ENCODE peak calls at places on chromosomes 6 and 20, in eight cellular contexts. One of them, this sample, is unnamed. For H3K27me3 and H3K4me1, the result is how much of the 10 kb centered on the place peaks cover.

GRCh38 chr6:105898286-105898685 is 187.8 kb upstream of the PRDM1 start:
- DNase-seq in tibial artery: no peak
- DNase-seq in neuronal stem cell: no peak
- DNase-seq in CD8-positive, alpha-beta T cell: no peak
- DNase-seq in HCT116: no peak
- DNase-seq in cardiac muscle cell: no peak
- DNase-seq in mesendoderm: no peak
- DNase-seq in PC-9: no peak
- DNase-seq in this sample: no peak

GRCh38 chr6:160767019-160767646 is 65.1 kb downstream of the PLG start:
- DNase-seq in CD8-positive, alpha-beta T cell: peak
- DNase-seq in tibial artery: peak
- DNase-seq in HCT116: no peak
- DNase-seq in mesendoderm: peak
- DNase-seq in PC-9: no peak
- DNase-seq in neuronal stem cell: peak
- DNase-seq in cardiac muscle cell: peak
- DNase-seq in this sample: peak

GRCh38 chr6:118377711-118378414 is 170.2 kb upstream of the PLN start:
- DNase-seq in PC-9: no peak
- DNase-seq in HCT116: no peak
- DNase-seq in tibial artery: no peak
- DNase-seq in cardiac muscle cell: no peak
- DNase-seq in CD8-positive, alpha-beta T cell: no peak
- DNase-seq in neuronal stem cell: peak
- DNase-seq in mesendoderm: peak
- DNase-seq in this sample: no peak

GRCh38 chr6:156613996-156614395 is 163.2 kb upstream of the ARID1B start:
- DNase-seq in CD8-positive, alpha-beta T cell: no peak
- DNase-seq in HCT116: no peak
- DNase-seq in neuronal stem cell: no peak
- DNase-seq in PC-9: no peak
- DNase-seq in tibial artery: no peak
- DNase-seq in mesendoderm: no peak
- DNase-seq in cardiac muscle cell: no peak
- DNase-seq in this sample: no peak

GRCh38 chr6:151276112-151276745 is 36.5 kb downstream of the AKAP12 start:
- DNase-seq in HCT116: no peak
- DNase-seq in CD8-positive, alpha-beta T cell: no peak
- DNase-seq in PC-9: no peak
- DNase-seq in tibial artery: no peak
- DNase-seq in neuronal stem cell: no peak
- DNase-seq in cardiac muscle cell: no peak
- DNase-seq in mesendoderm: no peak
- DNase-seq in this sample: peak

GRCh38 chr6:45474376-45474775 is 96.6 kb upstream of the SUPT3H start:
- DNase-seq in mesendoderm: no peak
- DNase-seq in cardiac muscle cell: no peak
- DNase-seq in neuronal stem cell: no peak
- DNase-seq in HCT116: no peak
- DNase-seq in tibial artery: no peak
- DNase-seq in PC-9: no peak
- DNase-seq in CD8-positive, alpha-beta T cell: no peak
- DNase-seq in this sample: no peak

GRCh38 chr6:159686697-159687096 is 6.3 kb downstream of the SOD2 start:
- DNase-seq in CD8-positive, alpha-beta T cell: no peak
- DNase-seq in cardiac muscle cell: no peak
- DNase-seq in tibial artery: no peak
- DNase-seq in mesendoderm: no peak
- DNase-seq in HCT116: no peak
- DNase-seq in neuronal stem cell: no peak
- DNase-seq in PC-9: no peak
- DNase-seq in this sample: no peak

GRCh38 chr6:151722342-151722741 is 85.1 kb upstream of the ESR1 start:
- DNase-seq in neuronal stem cell: no peak
- DNase-seq in cardiac muscle cell: no peak
- DNase-seq in PC-9: no peak
- DNase-seq in mesendoderm: no peak
- DNase-seq in HCT116: no peak
- DNase-seq in tibial artery: no peak
- DNase-seq in CD8-positive, alpha-beta T cell: no peak
- DNase-seq in this sample: no peak

GRCh38 chr6:25311251-25311910 is 32.2 kb downstream of the CARMIL1 start:
- DNase-seq in mesendoderm: peak
- DNase-seq in cardiac muscle cell: no peak
- DNase-seq in HCT116: peak
- DNase-seq in PC-9: peak
- DNase-seq in tibial artery: no peak
- DNase-seq in neuronal stem cell: no peak
- DNase-seq in CD8-positive, alpha-beta T cell: no peak
- DNase-seq in this sample: no peak

GRCh38 chr6:14871196-14871595 is 374.7 kb upstream of the JARID2 start:
- DNase-seq in cardiac muscle cell: no peak
- DNase-seq in tibial artery: no peak
- DNase-seq in neuronal stem cell: no peak
- DNase-seq in PC-9: no peak
- DNase-seq in HCT116: no peak
- DNase-seq in mesendoderm: no peak
- DNase-seq in CD8-positive, alpha-beta T cell: no peak
- DNase-seq in this sample: no peak

GRCh38 chr20:21534453-21534852 is 20.6 kb upstream of the NKX2-2 start:
- DNase-seq in HCT116: no peak
- DNase-seq in neuronal stem cell: no peak
- DNase-seq in CD8-positive, alpha-beta T cell: no peak
- DNase-seq in tibial artery: no peak
- DNase-seq in mesendoderm: no peak
- DNase-seq in PC-9: no peak
- DNase-seq in cardiac muscle cell: no peak
- DNase-seq in this sample: no peak

GRCh38 chr20:21539512-21539911 is 25.6 kb upstream of the NKX2-2 start:
- DNase-seq in cardiac muscle cell: no peak
- DNase-seq in tibial artery: no peak
- DNase-seq in mesendoderm: no peak
- DNase-seq in neuronal stem cell: no peak
- DNase-seq in CD8-positive, alpha-beta T cell: no peak
- DNase-seq in PC-9: no peak
- DNase-seq in HCT116: no peak
- DNase-seq in this sample: no peak
- H3K4me3 ChIP-seq in cardiac muscle cell: no peak
- H3K4me3 ChIP-seq in tibial artery: no peak
- H3K4me3 ChIP-seq in mesendoderm: no peak
- H3K4me3 ChIP-seq in neuronal stem cell: no peak
- H3K4me3 ChIP-seq in CD8-positive, alpha-beta T cell: no peak
- H3K4me3 ChIP-seq in PC-9: no peak
- H3K4me3 ChIP-seq in HCT116: no peak
- H3K4me3 ChIP-seq in this sample: no peak

DNA sequence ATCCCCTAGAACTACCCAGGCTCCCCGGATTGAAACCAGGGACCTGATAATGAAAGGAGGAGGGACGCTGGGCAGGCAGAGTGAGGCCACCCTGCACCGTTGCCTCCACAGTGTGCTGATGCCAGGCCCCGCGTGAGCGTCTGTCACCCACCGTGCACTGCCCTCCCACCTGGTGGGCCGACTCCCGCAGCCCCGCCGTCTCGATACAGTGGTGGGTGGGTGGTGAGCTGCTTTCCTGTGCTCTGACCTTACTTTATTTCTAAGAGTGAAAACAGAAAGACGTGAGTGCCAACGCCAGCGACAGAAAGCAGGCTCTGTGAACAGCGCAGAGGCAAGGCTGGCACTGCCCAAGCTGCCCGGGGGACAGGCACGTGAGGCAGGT is 67.7 kb upstream of the SLCO4A1 start:
- DNase-seq in tibial artery: no peak
- DNase-seq in neuronal stem cell: no peak
- DNase-seq in cardiac muscle cell: no peak
- DNase-seq in HCT116: no peak
- DNase-seq in CD8-positive, alpha-beta T cell: no peak
- DNase-seq in mesendoderm: no peak
- DNase-seq in PC-9: no peak
- DNase-seq in this sample: no peak
- H3K27me3 ChIP-seq in tibial artery: under half
- H3K27me3 ChIP-seq in neuronal stem cell: under half
- H3K27me3 ChIP-seq in cardiac muscle cell: under half
- H3K27me3 ChIP-seq in HCT116: under half
- H3K27me3 ChIP-seq in CD8-positive, alpha-beta T cell: under half
- H3K27me3 ChIP-seq in mesendoderm: under half
- H3K27me3 ChIP-seq in PC-9: half or more
- H3K27me3 ChIP-seq in this sample: under half

GRCh38 chr6:149337330-149337729 is 19.8 kb downstream of the TAB2 start:
- DNase-seq in neuronal stem cell: no peak
- DNase-seq in tibial artery: no peak
- DNase-seq in HCT116: no peak
- DNase-seq in PC-9: no peak
- DNase-seq in cardiac muscle cell: no peak
- DNase-seq in mesendoderm: no peak
- DNase-seq in CD8-positive, alpha-beta T cell: no peak
- DNase-seq in this sample: no peak
- H3K4me1 ChIP-seq in neuronal stem cell: under half
- H3K4me1 ChIP-seq in tibial artery: under half
- H3K4me1 ChIP-seq in HCT116: under half
- H3K4me1 ChIP-seq in PC-9: half or more
- H3K4me1 ChIP-seq in cardiac muscle cell: half or more
- H3K4me1 ChIP-seq in mesendoderm: under half
- H3K4me1 ChIP-seq in CD8-positive, alpha-beta T cell: half or more
- H3K4me1 ChIP-seq in this sample: under half

DNA sequence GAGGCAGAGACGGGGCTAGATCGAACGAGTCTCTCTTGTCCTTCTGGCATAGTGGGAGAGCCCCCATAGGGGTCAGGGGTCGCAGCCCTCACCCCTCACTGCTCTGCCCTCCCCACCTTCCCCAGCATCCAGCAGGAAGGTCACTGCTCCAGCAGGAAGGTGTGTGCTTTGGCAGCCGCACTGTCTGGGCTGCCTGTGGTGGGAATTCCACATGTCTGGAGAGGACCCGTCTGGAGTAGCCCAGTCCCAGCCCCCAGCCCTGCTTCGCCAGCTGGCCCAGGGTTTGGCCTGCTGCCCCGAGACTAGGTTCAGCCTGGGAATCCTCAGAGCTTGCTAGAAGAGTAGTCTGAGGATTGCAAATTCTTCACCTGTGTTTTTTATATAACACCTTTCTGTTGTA is 2.5 kb upstream of the R3HDML start:
- DNase-seq in HCT116: no peak
- DNase-seq in mesendoderm: no peak
- DNase-seq in neuronal stem cell: no peak
- DNase-seq in PC-9: no peak
- DNase-seq in tibial artery: no peak
- DNase-seq in cardiac muscle cell: no peak
- DNase-seq in CD8-positive, alpha-beta T cell: no peak
- DNase-seq in this sample: no peak
- H3K4me3 ChIP-seq in HCT116: no peak
- H3K4me3 ChIP-seq in mesendoderm: no peak
- H3K4me3 ChIP-seq in neuronal stem cell: no peak
- H3K4me3 ChIP-seq in PC-9: no peak
- H3K4me3 ChIP-seq in tibial artery: no peak
- H3K4me3 ChIP-seq in cardiac muscle cell: no peak
- H3K4me3 ChIP-seq in CD8-positive, alpha-beta T cell: no peak
- H3K4me3 ChIP-seq in this sample: no peak

DNA sequence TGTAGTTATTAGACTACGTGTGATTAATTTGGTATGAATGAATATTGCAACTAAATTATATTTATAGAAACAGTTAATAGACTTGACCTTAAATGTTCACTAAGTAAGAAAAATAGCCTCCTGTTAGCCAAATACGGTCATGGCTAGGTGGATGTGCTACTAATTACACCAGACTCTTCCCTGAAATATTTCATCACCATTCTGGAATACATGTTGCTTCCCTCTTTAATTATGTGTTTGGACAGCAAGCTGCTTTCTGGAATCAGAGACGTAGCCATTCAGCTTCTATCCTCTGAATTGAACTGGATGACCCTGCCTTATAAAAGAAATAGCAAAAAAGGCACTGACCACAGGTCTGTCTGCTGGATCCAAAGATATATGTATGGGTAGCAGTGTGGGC is 283.3 kb upstream of the HSF2 start:
- DNase-seq in PC-9: no peak
- DNase-seq in neuronal stem cell: no peak
- DNase-seq in tibial artery: no peak
- DNase-seq in CD8-positive, alpha-beta T cell: no peak
- DNase-seq in cardiac muscle cell: no peak
- DNase-seq in HCT116: no peak
- DNase-seq in mesendoderm: no peak
- DNase-seq in this sample: no peak
- H3K27me3 ChIP-seq in PC-9: under half
- H3K27me3 ChIP-seq in neuronal stem cell: under half
- H3K27me3 ChIP-seq in tibial artery: under half
- H3K27me3 ChIP-seq in CD8-positive, alpha-beta T cell: under half
- H3K27me3 ChIP-seq in cardiac muscle cell: under half
- H3K27me3 ChIP-seq in HCT116: under half
- H3K27me3 ChIP-seq in mesendoderm: under half
- H3K27me3 ChIP-seq in this sample: under half

GRCh38 chr20:61958773-61959172 is 106.9 kb downstream of the TAF4 start:
- DNase-seq in CD8-positive, alpha-beta T cell: no peak
- DNase-seq in PC-9: no peak
- DNase-seq in neuronal stem cell: no peak
- DNase-seq in tibial artery: no peak
- DNase-seq in HCT116: no peak
- DNase-seq in cardiac muscle cell: no peak
- DNase-seq in mesendoderm: no peak
- DNase-seq in this sample: peak

GRCh38 chr20:61956396-61957342 is 109.0 kb downstream of the TAF4 start:
- DNase-seq in CD8-positive, alpha-beta T cell: no peak
- DNase-seq in HCT116: no peak
- DNase-seq in neuronal stem cell: no peak
- DNase-seq in mesendoderm: no peak
- DNase-seq in tibial artery: no peak
- DNase-seq in cardiac muscle cell: peak
- DNase-seq in PC-9: no peak
- DNase-seq in this sample: peak

GRCh38 chr20:61959301-61959700 is 106.4 kb downstream of the TAF4 start:
- DNase-seq in CD8-positive, alpha-beta T cell: no peak
- DNase-seq in HCT116: peak
- DNase-seq in PC-9: no peak
- DNase-seq in neuronal stem cell: no peak
- DNase-seq in mesendoderm: peak
- DNase-seq in tibial artery: no peak
- DNase-seq in cardiac muscle cell: peak
- DNase-seq in this sample: peak

GRCh38 chr20:61955668-61956395 is 109.8 kb downstream of the TAF4 start:
- DNase-seq in tibial artery: no peak
- DNase-seq in cardiac muscle cell: no peak
- DNase-seq in PC-9: no peak
- DNase-seq in CD8-positive, alpha-beta T cell: no peak
- DNase-seq in neuronal stem cell: no peak
- DNase-seq in HCT116: no peak
- DNase-seq in mesendoderm: no peak
- DNase-seq in this sample: no peak

GRCh38 chr20:61957961-61958715 is 107.5 kb downstream of the TAF4 start:
- DNase-seq in CD8-positive, alpha-beta T cell: peak
- DNase-seq in PC-9: no peak
- DNase-seq in neuronal stem cell: no peak
- DNase-seq in mesendoderm: no peak
- DNase-seq in cardiac muscle cell: no peak
- DNase-seq in HCT116: no peak
- DNase-seq in tibial artery: no peak
- DNase-seq in this sample: peak
- H3K4me1 ChIP-seq in CD8-positive, alpha-beta T cell: under half
- H3K4me1 ChIP-seq in PC-9: under half
- H3K4me1 ChIP-seq in neuronal stem cell: under half
- H3K4me1 ChIP-seq in mesendoderm: under half
- H3K4me1 ChIP-seq in cardiac muscle cell: under half
- H3K4me1 ChIP-seq in HCT116: under half
- H3K4me1 ChIP-seq in tibial artery: under half
- H3K4me1 ChIP-seq in this sample: under half